ENCODE peak calls at places on chromosome 14, in nine cellular contexts. Y, J, P, A, S, H, V, Q and C are unnamed samples.
A peak's percentile ranks its signal among the peaks of the same experiment; 100 is the strongest.

GRCh38 chr14:55332654-55333570 is 61.7 kb downstream of the FBXO34 start:
- DNase-seq in Y (no peak), J (no peak), P (no peak), A (no peak), S (peak; percentile 33), H (no peak), V (no peak), Q (no peak), C (no peak)

GRCh38 chr14:60651051-60651935 is 2.0 kb upstream of the SIX1 start:
- DNase-seq in Y (no peak), J (no peak), P (no peak), A (no peak), S (no peak), H (no peak), V (no peak), Q (peak; percentile 15), C (no peak)

GRCh38 chr14:61780125-61780524 is 17.9 kb downstream of the SNAPC1 start:
- DNase-seq in Y (no peak), J (no peak), P (no peak), A (no peak), S (no peak), H (no peak), V (no peak), Q (no peak), C (peak; percentile 67)

GRCh38 chr14:59187802-59188460 is 536 bp upstream of the DAAM1 start:
- DNase-seq in Y (no peak), J (peak; percentile 43), P (peak; percentile 77), A (peak; percentile 81), S (no peak), H (peak; percentile 72), V (no peak), Q (no peak), C (peak; percentile 45)

GRCh38 chr14:68995731-68996130 is 16.6 kb upstream of the ACTN1 start:
- DNase-seq in Y (no peak), J (no peak), P (no peak), A (no peak), S (no peak), H (no peak), V (no peak), Q (no peak), C (peak; percentile 81)

GRCh38 chr14:91418387-91419043 is 895 bp upstream of the CCDC88C start:
- DNase-seq in Y (peak; percentile 86), J (peak; percentile 75), P (no peak), A (peak; percentile 82), S (peak; percentile 31), H (peak; percentile 80), V (no peak), Q (peak; percentile 57), C (peak; percentile 68)

GRCh38 chr14:100537701-100538565 is 49.3 kb downstream of the BEGAIN start:
- DNase-seq in Y (peak; percentile 63), J (peak; percentile 15), P (peak; percentile 66), A (no peak), S (no peak), H (peak; percentile 51), V (no peak), Q (no peak), C (peak; percentile 0)

GRCh38 chr14:61839452-61839851 is 77.2 kb downstream of the SNAPC1 start:
- DNase-seq in Y (no peak), J (no peak), P (no peak), A (no peak), S (peak; percentile 12), H (no peak), V (no peak), Q (no peak), C (no peak)

GRCh38 chr14:89936654-89937185 is 17.8 kb downstream of the EFCAB11 start:
- DNase-seq in Y (no peak), J (no peak), P (no peak), A (no peak), S (no peak), H (no peak), V (no peak), Q (no peak), C (peak; percentile 12)

DNA sequence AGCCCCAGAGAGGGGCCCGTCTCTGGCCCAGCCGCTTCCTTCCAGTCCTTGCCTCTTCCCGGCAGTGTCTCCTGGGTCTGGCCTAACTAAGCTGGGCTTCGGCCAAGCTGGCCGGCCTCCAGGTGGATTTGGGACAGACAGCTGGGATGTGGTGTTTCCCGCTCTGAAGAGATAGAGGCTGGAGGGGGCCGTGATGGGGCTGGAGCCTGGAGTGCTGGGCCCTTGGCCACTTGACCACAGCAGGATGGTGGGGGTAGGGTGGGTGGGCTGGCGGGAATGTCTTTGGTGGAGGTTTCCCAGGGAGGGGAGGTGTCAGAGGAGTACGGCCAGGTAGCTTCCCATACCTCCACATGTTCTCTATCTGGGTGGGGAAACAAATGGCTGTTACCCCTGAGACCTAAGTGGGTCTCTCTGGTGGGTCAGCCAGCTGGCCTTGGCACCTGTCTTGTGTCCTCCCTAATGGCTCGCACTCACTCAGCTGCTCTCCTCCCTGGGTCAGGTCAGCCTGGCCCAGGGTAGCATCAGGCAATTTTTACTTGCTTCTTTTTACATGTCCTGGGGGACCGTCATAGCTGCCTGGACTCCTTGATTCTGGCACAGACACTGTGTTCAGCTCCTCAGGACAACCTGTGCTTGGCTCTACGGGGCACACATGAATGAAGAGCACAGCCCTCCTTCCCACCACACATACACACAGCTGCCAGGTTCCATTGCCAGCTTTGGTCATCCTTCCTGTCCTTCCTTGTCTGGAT is 19.8 kb upstream of the PGF start:
- DNase-seq in Y (peak; percentile 69), J (peak; percentile 92), P (peak; percentile 91), A (no peak), S (no peak), H (peak; percentile 75), V (no peak), Q (no peak), C (no peak)
- H3K4me1 ChIP-seq in Y (peaks cover 9% of the 10 kb centered on the region), J (peaks cover 70% of the 10 kb centered on the region), P (no peaks in the 10 kb centered on the region), A (peaks cover 12% of the 10 kb centered on the region), S (no peaks in the 10 kb centered on the region), H (peaks cover 59% of the 10 kb centered on the region), V (peaks cover 25% of the 10 kb centered on the region), Q (peaks cover 35% of the 10 kb centered on the region), C (no peaks in the 10 kb centered on the region)

GRCh38 chr14:51552275-51552674 is 99.4 kb upstream of the FRMD6 start:
- DNase-seq in Y (no peak), J (no peak), P (no peak), A (no peak), S (no peak), H (no peak), V (no peak), Q (no peak), C (no peak)

GRCh38 chr14:51554953-51555352 is 96.8 kb upstream of the FRMD6 start:
- DNase-seq in Y (no peak), J (no peak), P (no peak), A (peak; percentile 5), S (peak; percentile 58), H (no peak), V (no peak), Q (no peak), C (peak; percentile 25)

GRCh38 chr14:51548187-51548586 is 103.5 kb upstream of the FRMD6 start:
- DNase-seq in Y (no peak), J (no peak), P (no peak), A (no peak), S (peak; percentile 66), H (no peak), V (no peak), Q (no peak), C (no peak)

GRCh38 chr14:51554339-51554920 is 97.3 kb upstream of the FRMD6 start:
- DNase-seq in Y (no peak), J (no peak), P (no peak), A (no peak), S (peak; percentile 96), H (no peak), V (no peak), Q (no peak), C (no peak)

GRCh38 chr14:51552768-51553426 is 98.8 kb upstream of the FRMD6 start:
- DNase-seq in Y (no peak), J (no peak), P (no peak), A (no peak), S (peak; percentile 30), H (peak; percentile 81), V (no peak), Q (no peak), C (no peak)
- H3K4me1 ChIP-seq in Y (no peaks in the 10 kb centered on the region), J (no peaks in the 10 kb centered on the region), P (peaks cover 5% of the 10 kb centered on the region), A (no peaks in the 10 kb centered on the region), S (peaks cover 22% of the 10 kb centered on the region), H (peaks cover 12% of the 10 kb centered on the region), V (peaks cover 5% of the 10 kb centered on the region), Q (no peaks in the 10 kb centered on the region), C (no peaks in the 10 kb centered on the region)

GRCh38 chr14:24330973-24331674 is 3.7 kb downstream of the ADCY4 start:
- DNase-seq in Y (no peak), J (no peak), P (no peak), A (no peak), S (no peak), H (no peak), V (no peak), Q (no peak), C (no peak)
- H3K4me1 ChIP-seq in Y (peaks cover 70% of the 10 kb centered on the region), J (peaks cover 57% of the 10 kb centered on the region), P (peaks cover 30% of the 10 kb centered on the region), A (peaks cover 30% of the 10 kb centered on the region), S (peaks cover 2% of the 10 kb centered on the region), H (peaks cover 51% of the 10 kb centered on the region), V (peaks cover 36% of the 10 kb centered on the region), Q (peaks cover 16% of the 10 kb centered on the region), C (peaks cover 39% of the 10 kb centered on the region)

DNA sequence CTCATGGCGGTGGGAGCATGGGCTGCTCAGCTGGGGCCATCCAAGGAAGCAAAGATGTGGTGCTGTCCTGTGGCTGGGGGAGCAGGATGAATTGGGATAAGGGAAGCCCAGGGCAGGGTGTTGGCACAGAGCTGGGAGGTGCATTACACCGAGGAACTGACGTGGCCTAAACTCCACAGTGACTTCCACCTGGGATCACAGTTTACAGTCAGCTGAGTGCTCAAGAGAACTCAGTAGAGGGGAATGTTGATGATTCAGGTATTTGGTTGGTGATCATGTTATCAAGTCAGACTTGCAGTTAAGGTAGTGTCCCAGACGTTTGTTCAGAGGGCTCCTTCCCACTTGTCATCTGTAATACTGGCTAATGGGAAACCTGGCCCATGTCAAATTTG is 73.7 kb downstream of the PPP2R5C start:
- DNase-seq in Y (no peak), J (no peak), P (no peak), A (no peak), S (peak; percentile 52), H (no peak), V (no peak), Q (no peak), C (no peak)
- H3K4me1 ChIP-seq in Y (peaks cover 29% of the 10 kb centered on the region), J (peaks cover 95% of the 10 kb centered on the region), P (peaks cover 69% of the 10 kb centered on the region), A (peaks cover 60% of the 10 kb centered on the region), S (peaks cover 22% of the 10 kb centered on the region), H (peaks cover 26% of the 10 kb centered on the region), V (peaks cover 39% of the 10 kb centered on the region), Q (peaks cover 2% of the 10 kb centered on the region), C (peaks cover 82% of the 10 kb centered on the region)